ENCODE peak calls at places on chromosomes 16 and 17, in four cellular contexts. U, B, D and K are unnamed samples.

GRCh38 chr17:37327341-37328090 is 48.3 kb upstream of the C17orf78 start:
- DNase-seq in U (no peak), B (no peak), D (no peak), K (no peak)

GRCh38 chr16:17474572-17474971 is 3.8 kb upstream of the XYLT1 start:
- DNase-seq in U (no peak), B (no peak), D (no peak), K (no peak)

GRCh38 chr17:72754513-72754912 is 338.0 kb downstream of the SLC39A11 start:
- DNase-seq in U (no peak), B (no peak), D (no peak), K (no peak)

GRCh38 chr17:28724500-28725165 is 1.4 kb downstream of the TLCD1 start:
- DNase-seq in U (no peak), B (no peak), D (no peak), K (no peak)

GRCh38 chr17:79939755-79940154 is 95.9 kb downstream of the TBC1D16 start:
- DNase-seq in U (no peak), B (no peak), D (no peak), K (no peak)

GRCh38 chr17:36935681-36936454 is 1.4 kb upstream of the LHX1 start:
- DNase-seq in U (no peak), B (no peak), D (no peak), K (no peak)

GRCh38 chr17:63639125-63639524 is 16.9 kb downstream of the MAP3K3 start:
- DNase-seq in U (no peak), B (no peak), D (no peak), K (no peak)

GRCh38 chr16:29306953-29307597 is 99.4 kb downstream of the NPIPB11 start:
- DNase-seq in U (no peak), B (no peak), D (no peak), K (no peak)

GRCh38 chr16:85675528-85675927 is 13.2 kb downstream of the GINS2 start:
- DNase-seq in U (no peak), B (no peak), D (no peak), K (no peak)

GRCh38 chr17:74453665-74454196 is 12.7 kb upstream of the CD300A start:
- DNase-seq in U (peak), B (no peak), D (no peak), K (no peak)

GRCh38 chr17:70687421-70687820 is 518.1 kb downstream of the KCNJ2 start:
- DNase-seq in U (no peak), B (no peak), D (no peak), K (no peak)

GRCh38 chr16:74297296-74297665 is 667 bp downstream of the PSMD7 start:
- DNase-seq in U (no peak), B (no peak), D (peak), K (no peak)

GRCh38 chr17:81578561-81579225 is 26.5 kb upstream of the FAAP100 start:
- DNase-seq in U (no peak), B (no peak), D (no peak), K (no peak)

GRCh38 chr17:35312790-35313711 is 60.4 kb downstream of the SLFN11 start:
- DNase-seq in U (no peak), B (peak), D (no peak), K (no peak)

GRCh38 chr16:70728145-70728544 is 42.3 kb upstream of the MTSS2 start:
- DNase-seq in U (no peak), B (no peak), D (no peak), K (no peak)

DNA sequence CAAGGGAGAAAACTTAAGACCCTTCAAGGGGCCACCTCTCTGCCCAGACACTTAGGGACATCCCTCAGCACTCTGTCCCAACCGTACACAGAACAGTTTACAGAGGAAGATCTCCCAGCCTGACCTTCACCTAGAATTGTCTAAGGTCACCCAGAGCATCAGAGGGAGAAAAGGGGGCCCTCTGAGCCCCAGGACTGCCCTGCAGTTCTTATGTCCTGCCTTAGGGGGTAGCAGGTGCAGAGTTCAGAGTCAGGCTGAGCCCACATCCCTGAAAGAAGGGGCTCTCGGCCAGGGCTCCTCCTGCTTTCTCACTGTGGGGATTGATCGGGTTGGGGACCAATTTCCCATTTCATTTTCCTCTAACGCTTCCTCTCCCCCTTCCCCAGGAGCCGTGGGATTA is 15.4 kb downstream of the CA4 start:
- DNase-seq in U (no peak), B (no peak), D (no peak), K (no peak)
- TF ChIP-seq CTCF in U (no peak), B (no peak), D (no peak), K (no peak)

DNA sequence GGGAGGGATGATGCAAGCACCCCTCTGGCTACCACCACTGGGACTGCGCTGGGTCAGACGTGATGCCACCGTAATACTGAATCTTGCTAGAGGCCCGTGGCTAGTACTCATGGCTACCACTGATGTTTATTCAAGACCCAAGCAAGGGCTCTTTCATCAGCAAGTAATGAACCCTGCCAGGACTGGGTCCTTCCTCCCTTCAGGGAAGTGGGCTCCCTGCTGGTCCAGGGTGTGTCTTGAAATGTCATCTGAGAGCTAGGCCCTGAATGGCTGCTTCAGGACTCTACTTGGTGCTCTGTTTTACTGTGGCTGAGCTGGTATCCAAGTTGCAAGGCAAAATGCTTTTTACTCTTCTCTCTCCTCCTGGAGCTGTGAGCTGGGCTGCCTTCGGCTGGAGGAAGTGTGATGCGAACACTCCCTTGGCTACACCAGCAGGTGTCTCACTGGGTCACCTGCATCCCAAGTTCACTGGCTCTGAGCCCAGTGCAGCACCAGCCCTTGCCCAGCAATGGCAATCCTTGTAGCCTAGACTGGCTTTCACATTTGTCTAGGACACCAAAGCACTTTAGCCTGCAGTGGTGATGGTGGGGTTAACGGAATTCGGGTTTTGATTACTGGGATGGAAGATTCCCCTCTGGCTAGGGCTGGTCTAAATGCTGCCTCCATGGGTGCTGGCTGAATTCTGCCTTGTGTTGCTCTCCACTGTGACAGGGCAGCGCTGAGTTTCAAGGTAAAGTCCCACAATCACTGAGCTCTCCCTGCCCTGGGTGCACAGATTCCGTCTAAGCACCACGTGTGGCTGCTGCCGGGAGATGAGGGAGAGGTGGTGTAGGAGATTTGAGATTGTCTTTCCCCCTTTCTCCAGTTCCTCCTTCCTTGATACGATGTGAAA is 98.6 kb downstream of the USP22 start:
- DNase-seq in U (peak), B (no peak), D (no peak), K (no peak)
- TF ChIP-seq CTCF in U (peak), B (no peak), D (no peak), K (no peak)

GRCh38 chr16:4404247-4404966 is 12.0 kb downstream of the CORO7 start:
- DNase-seq in U (peak), B (no peak), D (no peak), K (peak)
- TF ChIP-seq CTCF in U (peak), B (peak), D (peak), K (peak)

DNA sequence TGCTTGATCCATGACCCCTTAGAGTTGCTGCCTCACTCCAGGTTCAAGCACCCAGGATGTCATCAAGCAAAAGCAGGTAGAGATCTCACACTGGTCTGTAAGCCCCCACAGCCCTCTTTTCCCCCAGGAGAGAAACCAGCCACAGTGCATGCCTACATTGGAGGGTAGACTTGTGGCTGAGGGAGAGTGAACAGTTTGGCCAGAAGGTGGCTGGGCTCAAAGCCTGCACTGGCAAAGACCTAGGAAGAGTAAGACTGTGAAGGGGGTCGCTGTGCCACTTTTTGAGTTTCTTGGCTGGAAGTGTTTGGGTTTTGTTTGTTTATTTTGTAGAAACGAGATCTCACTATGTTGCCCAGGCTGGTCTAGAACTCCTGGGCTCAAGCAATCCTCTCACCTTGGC is 28.5 kb downstream of the HOXB1 start:
- DNase-seq in U (no peak), B (no peak), D (no peak), K (no peak)
- TF ChIP-seq CTCF in U (no peak), B (no peak), D (no peak), K (no peak)

GRCh38 chr16:68380676-68381362 is 67.5 kb downstream of the SMPD3 start:
- DNase-seq in U (no peak), B (no peak), D (no peak), K (no peak)

GRCh38 chr16:68383858-68384257 is 64.5 kb downstream of the SMPD3 start:
- DNase-seq in U (no peak), B (no peak), D (no peak), K (no peak)

GRCh38 chr16:68380348-68380670 is 68.0 kb downstream of the SMPD3 start:
- DNase-seq in U (no peak), B (no peak), D (no peak), K (no peak)

GRCh38 chr16:68381363-68381724 is 67.0 kb downstream of the SMPD3 start:
- DNase-seq in U (no peak), B (no peak), D (no peak), K (no peak)

GRCh38 chr16:68382296-68382718 is 66.0 kb downstream of the SMPD3 start:
- DNase-seq in U (no peak), B (no peak), D (no peak), K (no peak)
- TF ChIP-seq CTCF in U (peak), B (no peak), D (peak), K (peak)

GRCh38 chr17:45143767-45144198 is 4.5 kb upstream of the HEXIM1 start:
- DNase-seq in U (no peak), B (peak), D (peak), K (no peak)
- TF ChIP-seq CTCF in U (no peak), B (no peak), D (no peak), K (no peak)

GRCh38 chr17:39169518-39169917 is 3.6 kb upstream of the ARL5C start:
- DNase-seq in U (no peak), B (no peak), D (no peak), K (no peak)
- TF ChIP-seq CTCF in U (no peak), B (no peak), D (no peak), K (no peak)

GRCh38 chr17:44084921-44085320 is 14.4 kb downstream of the G6PC3 start:
- DNase-seq in U (no peak), B (no peak), D (no peak), K (no peak)

GRCh38 chr17:44081681-44082080 is 11.1 kb downstream of the G6PC3 start:
- DNase-seq in U (no peak), B (no peak), D (no peak), K (no peak)

GRCh38 chr17:44082206-44082605 is 11.7 kb downstream of the G6PC3 start:
- DNase-seq in U (no peak), B (no peak), D (no peak), K (no peak)

GRCh38 chr17:44083250-44083849 is 12.8 kb downstream of the G6PC3 start:
- DNase-seq in U (no peak), B (no peak), D (no peak), K (no peak)

DNA sequence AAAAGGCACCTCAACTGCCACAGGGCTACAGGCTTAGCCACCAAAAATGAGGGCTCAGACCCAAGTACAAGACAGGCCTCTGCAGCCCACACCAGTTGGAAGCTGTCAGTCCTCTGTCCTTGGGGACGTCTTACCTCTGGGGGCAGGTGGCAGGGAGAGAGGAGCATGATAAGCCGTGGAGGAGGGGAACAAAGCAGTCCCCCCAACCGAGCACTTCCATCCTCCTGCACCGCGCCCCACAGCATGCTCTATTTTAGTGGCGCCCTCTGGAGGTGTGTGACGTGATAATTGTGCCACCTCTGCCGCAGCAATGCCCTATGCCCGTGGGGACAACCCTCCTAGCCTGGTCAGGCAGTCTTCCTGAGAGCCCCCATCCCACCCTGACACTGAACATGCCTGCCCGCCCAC is 13.6 kb downstream of the G6PC3 start:
- DNase-seq in U (no peak), B (no peak), D (no peak), K (no peak)
- TF ChIP-seq CTCF in U (peak), B (peak), D (peak), K (no peak)